ENCODE peak calls at places on chromosomes 11 and 22, in nine cellular contexts. F is tibial nerve, A is GM06990, T is adipocyte, O is stomach, Q is left ventricle myocardium inferior, M is heart left ventricle, C is ovary, I is MM.1S. H is an unnamed sample.
A peak's percentile ranks its signal among the peaks of the same experiment; 100 is the strongest.

GRCh38 chr11:13781153-13781552 is 112.7 kb downstream of the FAR1 start:
- DNase-seq in F (no peak), A (no peak), T (no peak), O (no peak), Q (no peak), M (no peak), C (no peak), I (no peak), H (no peak)

GRCh38 chr22:36374603-36375024 is 13.2 kb downstream of the MYH9 start:
- DNase-seq in F (no peak), A (no peak), T (no peak), O (peak; percentile 68), Q (no peak), M (no peak), C (no peak), I (no peak), H (no peak)

GRCh38 chr11:75896843-75897419 is 81.9 kb downstream of the UVRAG start:
- DNase-seq in F (no peak), A (no peak), T (peak; percentile 86), O (no peak), Q (no peak), M (no peak), C (no peak), I (peak; percentile 66), H (no peak)

GRCh38 chr11:93784935-93785360 is 866 bp downstream of the MED17 start:
- DNase-seq in F (no peak), A (no peak), T (no peak), O (no peak), Q (no peak), M (no peak), C (no peak), I (no peak), H (no peak)

GRCh38 chr11:11382858-11383532 is 29.9 kb upstream of the CSNK2A3 start:
- DNase-seq in F (no peak), A (no peak), T (no peak), O (no peak), Q (no peak), M (no peak), C (no peak), I (no peak), H (no peak)

GRCh38 chr11:38448284-38448683 is 1850.2 kb upstream of the RAG2 start:
- DNase-seq in F (no peak), A (no peak), T (no peak), O (no peak), Q (peak; percentile 15), M (no peak), C (peak; percentile 26), I (no peak), H (no peak)

GRCh38 chr11:83956119-83956697 is 670.0 kb upstream of the CCDC90B start:
- DNase-seq in F (no peak), A (no peak), T (no peak), O (no peak), Q (no peak), M (no peak), C (no peak), I (no peak), H (no peak)

GRCh38 chr11:121321614-121322243 is 29.2 kb downstream of the SC5D start:
- DNase-seq in F (no peak), A (peak; percentile 9), T (peak; percentile 13), O (no peak), Q (no peak), M (peak; percentile 13), C (no peak), I (no peak), H (no peak)

GRCh38 chr11:128632151-128632791 is 44.9 kb upstream of the ETS1 start:
- DNase-seq in F (no peak), A (no peak), T (peak; percentile 80), O (no peak), Q (no peak), M (no peak), C (peak; percentile 48), I (peak; percentile 75), H (peak; percentile 45)

GRCh38 chr11:95698939-95699562 is 90.5 kb downstream of the FAM76B start:
- DNase-seq in F (no peak), A (no peak), T (no peak), O (no peak), Q (no peak), M (no peak), C (no peak), I (no peak), H (no peak)

GRCh38 chr11:130726234-130726559 is 190.1 kb downstream of the SNX19 start:
- DNase-seq in F (no peak), A (no peak), T (peak; percentile 22), O (no peak), Q (no peak), M (peak; percentile 52), C (no peak), I (no peak), H (peak; percentile 28)

GRCh38 chr11:125070699-125071254 is 7.7 kb downstream of the SLC37A2 start:
- DNase-seq in F (peak; percentile 54), A (peak; percentile 55), T (peak; percentile 70), O (peak; percentile 61), Q (peak; percentile 52), M (peak; percentile 63), C (no peak), I (peak; percentile 36), H (peak; percentile 19)

GRCh38 chr22:23926561-23926960 is 32.4 kb downstream of the MIF start:
- DNase-seq in F (no peak), A (no peak), T (no peak), O (no peak), Q (no peak), M (no peak), C (no peak), I (no peak), H (no peak)

GRCh38 chr11:8604078-8604723 is 10.2 kb upstream of the STK33 start:
- DNase-seq in F (no peak), A (peak; percentile 44), T (peak; percentile 99), O (peak; percentile 58), Q (peak; percentile 32), M (no peak), C (no peak), I (peak; percentile 67), H (peak; percentile 100)

GRCh38 chr11:64605248-64605560 is 14.2 kb downstream of the SLC22A12 start:
- DNase-seq in F (no peak), A (no peak), T (no peak), O (no peak), Q (no peak), M (no peak), C (no peak), I (no peak), H (no peak)

GRCh38 chr11:43989162-43989961 is 46.9 kb downstream of the C11orf96 start:
- DNase-seq in F (peak; percentile 37), A (no peak), T (no peak), O (no peak), Q (peak; percentile 77), M (peak; percentile 79), C (peak; percentile 67), I (no peak), H (no peak)

DNA sequence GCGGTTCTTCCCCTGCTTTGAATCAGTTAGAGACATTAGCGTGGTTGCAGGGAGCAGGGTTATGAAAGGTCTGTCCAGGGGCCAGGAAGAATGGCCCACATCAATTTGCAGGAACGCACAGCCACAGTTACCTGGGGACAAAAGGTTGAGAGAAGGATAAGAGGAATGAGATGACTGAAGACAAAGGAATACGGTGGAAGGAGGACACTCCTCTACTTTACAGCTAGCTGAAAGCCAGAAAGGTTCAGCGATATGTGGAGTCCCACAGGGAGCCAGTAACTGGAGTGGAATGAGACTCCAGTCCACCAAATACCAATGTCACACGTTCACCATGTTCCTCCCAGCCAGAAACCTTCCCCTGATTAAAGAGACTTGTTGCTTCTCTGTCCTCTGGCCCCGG is 10.7 kb downstream of the XNDC1N start:
- DNase-seq in F (no peak), A (no peak), T (no peak), O (no peak), Q (no peak), M (no peak), C (no peak), I (no peak), H (no peak)
- H3K36me3 ChIP-seq in F (peaks cover 8% of the 10 kb centered on the region), A (peaks cover 6% of the 10 kb centered on the region), T (peaks cover 17% of the 10 kb centered on the region), O (peaks cover 74% of the 10 kb centered on the region), Q (peaks cover 58% of the 10 kb centered on the region), M (peaks cover 36% of the 10 kb centered on the region), C (no peaks in the 10 kb centered on the region), I (no peaks in the 10 kb centered on the region), H (peaks cover 6% of the 10 kb centered on the region)

DNA sequence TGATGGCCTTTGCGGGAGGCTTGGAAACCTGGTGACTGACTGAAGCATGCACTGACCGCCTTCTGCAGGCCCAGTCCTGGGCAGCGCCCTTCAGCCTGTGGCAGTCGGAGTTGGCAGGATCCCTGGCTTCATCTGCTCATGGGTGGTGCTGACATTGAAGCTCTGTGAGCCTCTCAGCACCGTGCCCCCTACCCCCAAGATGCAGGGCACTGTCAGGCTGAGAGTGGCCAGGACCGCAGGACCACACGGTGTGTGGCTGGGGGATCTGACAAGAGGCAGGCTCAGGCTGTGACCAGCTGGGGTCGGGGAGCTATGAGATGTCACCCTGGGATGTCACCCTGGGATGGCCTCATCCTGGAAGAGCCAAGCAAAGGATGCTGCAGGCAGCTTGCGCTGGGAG is 32.7 kb downstream of the TBC1D22A start:
- DNase-seq in F (no peak), A (no peak), T (no peak), O (no peak), Q (no peak), M (no peak), C (no peak), I (no peak), H (no peak)
- H3K4me3 ChIP-seq in F (no peak overlapping the region), A (no peak overlapping the region), T (no peak overlapping the region), O (no peak overlapping the region), Q (no peak overlapping the region), M (no peak overlapping the region), C (no peak overlapping the region), I (no peak overlapping the region), H (no peak overlapping the region)

DNA sequence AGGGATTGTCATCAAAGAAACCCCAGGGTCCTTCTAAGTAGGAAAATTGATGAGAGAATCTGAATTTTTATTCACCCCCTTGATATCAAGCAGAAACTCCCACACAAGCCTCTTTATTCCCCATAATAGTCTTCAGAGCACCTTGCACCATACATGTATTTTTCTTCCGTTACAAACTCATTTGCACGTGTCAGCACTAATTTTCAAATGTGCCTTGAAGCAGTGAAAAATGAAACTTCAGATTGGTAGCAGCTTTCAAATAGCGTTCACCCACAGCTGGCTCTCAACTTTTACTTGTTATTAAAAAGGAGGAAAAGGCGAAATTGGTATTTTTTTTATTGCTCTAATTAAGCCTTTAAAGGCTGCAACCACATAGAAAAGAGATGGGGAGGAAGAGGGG is 343.0 kb upstream of the TENM4 start:
- DNase-seq in F (no peak), A (no peak), T (no peak), O (no peak), Q (no peak), M (no peak), C (no peak), I (peak; percentile 47), H (no peak)
- H3K36me3 ChIP-seq in F (no peaks in the 10 kb centered on the region), A (no peaks in the 10 kb centered on the region), T (no peaks in the 10 kb centered on the region), O (no peaks in the 10 kb centered on the region), Q (no peaks in the 10 kb centered on the region), M (no peaks in the 10 kb centered on the region), C (no peaks in the 10 kb centered on the region), I (no peaks in the 10 kb centered on the region), H (no peaks in the 10 kb centered on the region)

DNA sequence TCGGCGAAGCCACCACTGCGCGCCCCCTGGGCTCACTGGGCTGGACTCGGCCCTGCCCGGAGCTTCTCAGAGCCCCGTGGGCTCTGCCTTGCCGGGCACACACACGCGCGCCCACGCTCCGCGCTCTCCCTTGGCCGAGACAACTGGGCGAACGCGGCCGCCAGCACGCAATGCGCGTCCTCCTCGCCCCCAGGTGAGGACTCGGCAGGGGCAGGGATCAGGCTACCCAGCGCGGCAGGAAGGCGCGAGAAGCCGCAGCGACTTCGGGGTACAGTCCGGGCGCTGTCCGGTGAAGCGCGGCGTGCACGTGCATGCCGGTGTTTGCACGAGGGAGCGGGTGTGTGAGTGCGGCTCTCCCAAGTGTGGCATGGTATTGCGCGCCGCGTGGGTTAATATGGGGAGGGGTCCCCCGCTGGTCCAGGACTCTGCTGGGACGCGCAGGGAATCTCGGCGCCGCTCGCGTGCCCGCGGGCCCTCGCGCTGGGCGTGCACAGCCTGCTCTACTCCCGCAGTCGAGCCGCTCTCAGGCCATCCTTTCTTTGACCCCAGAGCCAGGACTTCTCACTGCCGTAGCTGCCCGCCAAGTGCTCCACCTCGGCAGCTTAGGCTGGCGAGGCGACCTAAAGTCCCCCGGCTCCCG is 5.5 kb downstream of the WNT7B start:
- DNase-seq in F (no peak), A (no peak), T (peak; percentile 51), O (no peak), Q (no peak), M (no peak), C (no peak), I (no peak), H (no peak)
- H3K4me3 ChIP-seq in F (no peak overlapping the region), A (no peak overlapping the region), T (peak overlapping the region; percentile 61), O (peak overlapping the region; percentile 38), Q (peak overlapping the region; percentile 54), M (peak overlapping the region; percentile 20), C (no peak overlapping the region), I (no peak overlapping the region), H (peak overlapping the region; percentile 56)

H was measured in brain microvascular endothelial cell.